ENCODE peak calls at places on chromosomes 4 and X, in ten cellular contexts. One of them, this sample, is unnamed.
A peak's percentile ranks its signal among the peaks of the same experiment; 100 is the strongest.

GRCh38 chr4:156976147-156976546 is 4.5 kb upstream of the PDGFC start:
- DNase-seq in foreskin fibroblast: peak; percentile 73
- DNase-seq in AG20443: peak; percentile 45
- DNase-seq in SW480: no peak
- DNase-seq in heart left ventricle: no peak
- DNase-seq in Calu3: no peak
- DNase-seq in PC-9: peak; percentile 13
- DNase-seq in GF-D8: no peak
- DNase-seq in activated naive CD4-positive, alpha-beta T cell treated with Interleukin-2 at 50 U/mL for 16 hours: no peak
- DNase-seq in HS-27A: peak; percentile 83
- DNase-seq in this sample: peak; percentile 80

GRCh38 chr4:138494931-138495330 is 252.8 kb upstream of the SLC7A11 start:
- DNase-seq in foreskin fibroblast: no peak
- DNase-seq in AG20443: peak; percentile 75
- DNase-seq in SW480: no peak
- DNase-seq in heart left ventricle: no peak
- DNase-seq in Calu3: peak; percentile 71
- DNase-seq in PC-9: peak; percentile 41
- DNase-seq in GF-D8: peak; percentile 12
- DNase-seq in activated naive CD4-positive, alpha-beta T cell treated with Interleukin-2 at 50 U/mL for 16 hours: no peak
- DNase-seq in HS-27A: no peak
- DNase-seq in this sample: no peak

GRCh38 chr4:63921561-63921960 is 487.7 kb downstream of the TECRL start:
- DNase-seq in foreskin fibroblast: no peak
- DNase-seq in AG20443: no peak
- DNase-seq in SW480: no peak
- DNase-seq in heart left ventricle: no peak
- DNase-seq in Calu3: no peak
- DNase-seq in PC-9: no peak
- DNase-seq in GF-D8: no peak
- DNase-seq in activated naive CD4-positive, alpha-beta T cell treated with Interleukin-2 at 50 U/mL for 16 hours: no peak
- DNase-seq in HS-27A: no peak
- DNase-seq in this sample: no peak

GRCh38 chrX:10656214-10656613 is 35.8 kb upstream of the MID1 start:
- DNase-seq in foreskin fibroblast: no peak
- DNase-seq in AG20443: no peak
- DNase-seq in SW480: no peak
- DNase-seq in heart left ventricle: no peak
- DNase-seq in Calu3: no peak
- DNase-seq in PC-9: no peak
- DNase-seq in GF-D8: no peak
- DNase-seq in activated naive CD4-positive, alpha-beta T cell treated with Interleukin-2 at 50 U/mL for 16 hours: no peak
- DNase-seq in HS-27A: no peak
- DNase-seq in this sample: no peak

GRCh38 chrX:17967888-17968287 is 106.8 kb upstream of the RAI2 start:
- DNase-seq in foreskin fibroblast: no peak
- DNase-seq in AG20443: no peak
- DNase-seq in SW480: no peak
- DNase-seq in heart left ventricle: no peak
- DNase-seq in Calu3: no peak
- DNase-seq in PC-9: no peak
- DNase-seq in GF-D8: no peak
- DNase-seq in activated naive CD4-positive, alpha-beta T cell treated with Interleukin-2 at 50 U/mL for 16 hours: no peak
- DNase-seq in HS-27A: no peak
- DNase-seq in this sample: no peak

GRCh38 chrX:22952011-22952410 is 47.7 kb upstream of the DDX53 start:
- DNase-seq in foreskin fibroblast: peak; percentile 18
- DNase-seq in AG20443: no peak
- DNase-seq in SW480: no peak
- DNase-seq in heart left ventricle: no peak
- DNase-seq in Calu3: peak; percentile 2
- DNase-seq in PC-9: no peak
- DNase-seq in GF-D8: no peak
- DNase-seq in activated naive CD4-positive, alpha-beta T cell treated with Interleukin-2 at 50 U/mL for 16 hours: no peak
- DNase-seq in HS-27A: no peak
- DNase-seq in this sample: no peak

GRCh38 chrX:119647552-119648420 is 41.6 kb upstream of the NKRF start:
- DNase-seq in foreskin fibroblast: no peak
- DNase-seq in AG20443: no peak
- DNase-seq in SW480: no peak
- DNase-seq in heart left ventricle: no peak
- DNase-seq in Calu3: no peak
- DNase-seq in PC-9: no peak
- DNase-seq in GF-D8: no peak
- DNase-seq in activated naive CD4-positive, alpha-beta T cell treated with Interleukin-2 at 50 U/mL for 16 hours: peak; percentile 74
- DNase-seq in HS-27A: no peak
- DNase-seq in this sample: no peak

GRCh38 chrX:46407753-46408130 is 137.5 kb downstream of the ZNF674 start:
- DNase-seq in foreskin fibroblast: no peak
- DNase-seq in AG20443: peak; percentile 23
- DNase-seq in SW480: no peak
- DNase-seq in heart left ventricle: no peak
- DNase-seq in Calu3: no peak
- DNase-seq in PC-9: no peak
- DNase-seq in GF-D8: no peak
- DNase-seq in activated naive CD4-positive, alpha-beta T cell treated with Interleukin-2 at 50 U/mL for 16 hours: no peak
- DNase-seq in HS-27A: no peak
- DNase-seq in this sample: no peak

GRCh38 chrX:118795528-118795927 is 28.1 kb upstream of the ZCCHC12 start:
- DNase-seq in foreskin fibroblast: no peak
- DNase-seq in AG20443: no peak
- DNase-seq in SW480: no peak
- DNase-seq in heart left ventricle: no peak
- DNase-seq in Calu3: no peak
- DNase-seq in PC-9: no peak
- DNase-seq in GF-D8: no peak
- DNase-seq in activated naive CD4-positive, alpha-beta T cell treated with Interleukin-2 at 50 U/mL for 16 hours: no peak
- DNase-seq in HS-27A: no peak
- DNase-seq in this sample: no peak

GRCh38 chrX:8960809-8961413 is 73.0 kb downstream of the FAM9B start:
- DNase-seq in foreskin fibroblast: peak; percentile 12
- DNase-seq in AG20443: peak; percentile 42
- DNase-seq in SW480: no peak
- DNase-seq in heart left ventricle: no peak
- DNase-seq in Calu3: no peak
- DNase-seq in PC-9: no peak
- DNase-seq in GF-D8: no peak
- DNase-seq in activated naive CD4-positive, alpha-beta T cell treated with Interleukin-2 at 50 U/mL for 16 hours: no peak
- DNase-seq in HS-27A: no peak
- DNase-seq in this sample: no peak

GRCh38 chr4:185467991-185468390 is 3.5 kb downstream of the CCDC110 start:
- DNase-seq in foreskin fibroblast: no peak
- DNase-seq in AG20443: no peak
- DNase-seq in SW480: no peak
- DNase-seq in heart left ventricle: no peak
- DNase-seq in Calu3: no peak
- DNase-seq in PC-9: no peak
- DNase-seq in GF-D8: no peak
- DNase-seq in activated naive CD4-positive, alpha-beta T cell treated with Interleukin-2 at 50 U/mL for 16 hours: no peak
- DNase-seq in HS-27A: no peak
- DNase-seq in this sample: no peak

GRCh38 chr4:94758141-94758699 is 465 bp downstream of the BMPR1B start:
- DNase-seq in foreskin fibroblast: peak; percentile 23
- DNase-seq in AG20443: peak; percentile 54
- DNase-seq in SW480: peak; percentile 20
- DNase-seq in heart left ventricle: peak; percentile 24
- DNase-seq in Calu3: peak; percentile 61
- DNase-seq in PC-9: no peak
- DNase-seq in GF-D8: no peak
- DNase-seq in activated naive CD4-positive, alpha-beta T cell treated with Interleukin-2 at 50 U/mL for 16 hours: no peak
- DNase-seq in HS-27A: no peak
- DNase-seq in this sample: no peak

GRCh38 chr4:48664938-48665337 is 115.1 kb downstream of the FRYL start:
- DNase-seq in foreskin fibroblast: no peak
- DNase-seq in AG20443: no peak
- DNase-seq in SW480: peak; percentile 27
- DNase-seq in heart left ventricle: no peak
- DNase-seq in Calu3: no peak
- DNase-seq in PC-9: no peak
- DNase-seq in GF-D8: no peak
- DNase-seq in activated naive CD4-positive, alpha-beta T cell treated with Interleukin-2 at 50 U/mL for 16 hours: no peak
- DNase-seq in HS-27A: no peak
- DNase-seq in this sample: no peak

GRCh38 chr4:71472946-71473345 is 134.1 kb downstream of the SLC4A4 start:
- DNase-seq in foreskin fibroblast: peak; percentile 12
- DNase-seq in AG20443: peak; percentile 65
- DNase-seq in SW480: no peak
- DNase-seq in heart left ventricle: no peak
- DNase-seq in Calu3: no peak
- DNase-seq in PC-9: no peak
- DNase-seq in GF-D8: no peak
- DNase-seq in activated naive CD4-positive, alpha-beta T cell treated with Interleukin-2 at 50 U/mL for 16 hours: no peak
- DNase-seq in HS-27A: peak; percentile 68
- DNase-seq in this sample: peak; percentile 73

GRCh38 chr4:5962416-5962815 is 55.8 kb downstream of the C4orf50 start:
- DNase-seq in foreskin fibroblast: no peak
- DNase-seq in AG20443: no peak
- DNase-seq in SW480: no peak
- DNase-seq in heart left ventricle: no peak
- DNase-seq in Calu3: no peak
- DNase-seq in PC-9: no peak
- DNase-seq in GF-D8: no peak
- DNase-seq in activated naive CD4-positive, alpha-beta T cell treated with Interleukin-2 at 50 U/mL for 16 hours: no peak
- DNase-seq in HS-27A: no peak
- DNase-seq in this sample: no peak

GRCh38 chr4:244471-244870 is 60.8 kb downstream of the ZNF732 start:
- DNase-seq in foreskin fibroblast: no peak
- DNase-seq in AG20443: peak; percentile 14
- DNase-seq in SW480: peak; percentile 22
- DNase-seq in heart left ventricle: peak; percentile 27
- DNase-seq in Calu3: peak; percentile 13
- DNase-seq in PC-9: peak; percentile 44
- DNase-seq in GF-D8: peak; percentile 5
- DNase-seq in activated naive CD4-positive, alpha-beta T cell treated with Interleukin-2 at 50 U/mL for 16 hours: peak; percentile 51
- DNase-seq in HS-27A: peak; percentile 3
- DNase-seq in this sample: no peak

GRCh38 chrX:150935466-150935865 is 37.0 kb upstream of the CD99L2 start:
- DNase-seq in foreskin fibroblast: peak; percentile 32
- DNase-seq in AG20443: peak; percentile 69
- DNase-seq in SW480: no peak
- DNase-seq in heart left ventricle: no peak
- DNase-seq in Calu3: no peak
- DNase-seq in PC-9: no peak
- DNase-seq in GF-D8: no peak
- DNase-seq in activated naive CD4-positive, alpha-beta T cell treated with Interleukin-2 at 50 U/mL for 16 hours: no peak
- DNase-seq in HS-27A: peak; percentile 17
- DNase-seq in this sample: peak; percentile 18

GRCh38 chrX:133921764-133922389 is 63.5 kb downstream of the GPC3 start:
- DNase-seq in foreskin fibroblast: no peak
- DNase-seq in AG20443: peak; percentile 30
- DNase-seq in SW480: peak; percentile 49
- DNase-seq in heart left ventricle: peak; percentile 31
- DNase-seq in Calu3: peak; percentile 75
- DNase-seq in PC-9: peak; percentile 29
- DNase-seq in GF-D8: no peak
- DNase-seq in activated naive CD4-positive, alpha-beta T cell treated with Interleukin-2 at 50 U/mL for 16 hours: peak; percentile 2
- DNase-seq in HS-27A: no peak
- DNase-seq in this sample: no peak

GRCh38 chrX:57573754-57574153 is 18.1 kb upstream of the ZXDB start:
- DNase-seq in foreskin fibroblast: no peak
- DNase-seq in AG20443: peak; percentile 15
- DNase-seq in SW480: peak; percentile 11
- DNase-seq in heart left ventricle: no peak
- DNase-seq in Calu3: peak; percentile 17
- DNase-seq in PC-9: no peak
- DNase-seq in GF-D8: no peak
- DNase-seq in activated naive CD4-positive, alpha-beta T cell treated with Interleukin-2 at 50 U/mL for 16 hours: peak; percentile 14
- DNase-seq in HS-27A: no peak
- DNase-seq in this sample: no peak

GRCh38 chrX:132564026-132564425 is 75.2 kb upstream of the MBNL3 start:
- DNase-seq in foreskin fibroblast: no peak
- DNase-seq in AG20443: peak; percentile 1
- DNase-seq in SW480: no peak
- DNase-seq in heart left ventricle: no peak
- DNase-seq in Calu3: no peak
- DNase-seq in PC-9: no peak
- DNase-seq in GF-D8: no peak
- DNase-seq in activated naive CD4-positive, alpha-beta T cell treated with Interleukin-2 at 50 U/mL for 16 hours: no peak
- DNase-seq in HS-27A: no peak
- DNase-seq in this sample: peak; percentile 8

This sample was measured in HS-5.